ENCODE peak calls at places on chromosomes 1 and 21, in four cellular contexts. N, Z, P and A are unnamed samples. For H3K27me3 and H3K36me3, the result is how much of the 10 kb centered on the place peaks cover.

GRCh38 chr1:65167544-65167943 is 19.5 kb downstream of the AK4 start:
- DNase-seq in P (no peak), N (no peak), Z (no peak), A (no peak)

GRCh38 chr1:153238536-153238935 is 21.0 kb upstream of the LORICRIN start:
- DNase-seq in P (no peak), Z (peak), N (no peak), A (no peak)

GRCh38 chr1:46081206-46081605 is 51.2 kb downstream of the PIK3R3 start:
- DNase-seq in N (no peak), Z (no peak), P (no peak), A (no peak)

GRCh38 chr1:246526380-246526779 is 19.3 kb upstream of the SMYD3 start:
- DNase-seq in P (no peak), Z (no peak), N (no peak), A (no peak)

GRCh38 chr1:202213361-202214088 is 19.9 kb downstream of the LGR6 start:
- DNase-seq in P (peak), N (no peak), Z (no peak), A (peak)

GRCh38 chr1:233859446-233859845 is 45.0 kb upstream of the SLC35F3 start:
- DNase-seq in Z (no peak), P (no peak), N (no peak), A (no peak)

GRCh38 chr1:10514490-10515235 is 39.9 kb downstream of the PEX14 start:
- DNase-seq in Z (peak), P (peak), N (no peak), A (no peak)

GRCh38 chr1:70324683-70325082 is 29.8 kb downstream of the ANKRD13C start:
- DNase-seq in P (no peak), Z (no peak), N (no peak), A (no peak)

GRCh38 chr1:55305735-55306134 is 90.6 kb upstream of the USP24 start:
- DNase-seq in P (no peak), Z (no peak), N (no peak), A (no peak)

GRCh38 chr1:8604041-8604942 is 213.1 kb downstream of the RERE start:
- DNase-seq in N (no peak), P (no peak), Z (no peak), A (no peak)

GRCh38 chr1:35925741-35926140 is 5.2 kb upstream of the AGO3 start:
- DNase-seq in N (no peak), P (no peak), Z (no peak), A (no peak)

GRCh38 chr1:154988053-154988954 is 5.1 kb upstream of the LENEP start:
- DNase-seq in Z (no peak), P (no peak), N (no peak), A (no peak)

GRCh38 chr1:61445269-61445825 is 279.6 kb downstream of the TM2D1 start:
- DNase-seq in N (no peak), P (no peak), Z (no peak), A (no peak)

GRCh38 chr1:219529116-219529515 is 83.8 kb downstream of the ZC3H11B start:
- DNase-seq in Z (no peak), N (no peak), P (no peak), A (no peak)

GRCh38 chr21:33578959-33579542 is 9.4 kb downstream of the DONSON start:
- DNase-seq in N (peak), Z (no peak), P (no peak), A (no peak)

GRCh38 chr21:46109251-46110221 is 11.6 kb downstream of the COL6A2 start:
- DNase-seq in P (peak), Z (no peak), N (no peak), A (no peak)

GRCh38 chr1:27217401-27217800 is 17.0 kb upstream of the WDTC1 start:
- DNase-seq in P (no peak), N (no peak), Z (no peak), A (no peak)
- H3K27me3 ChIP-seq in P (under half), N (under half), Z (under half), A (under half)

GRCh38 chr1:67420835-67421492 is 9.2 kb downstream of the SERBP1 start:
- DNase-seq in Z (no peak), P (no peak), N (no peak), A (no peak)
- H3K36me3 ChIP-seq in Z (half or more), P (half or more), N (half or more), A (under half)

GRCh38 chr21:32193066-32193465 is 85.8 kb downstream of the MIS18A start:
- DNase-seq in P (no peak), N (no peak), Z (no peak), A (no peak)
- H3K27me3 ChIP-seq in P (under half), N (under half), Z (half or more), A (under half)

GRCh38 chr1:17024721-17025120 is 13.0 kb upstream of the ATP13A2 start:
- DNase-seq in P (no peak), Z (no peak), N (no peak), A (no peak)

GRCh38 chr1:17020502-17020901 is 8.8 kb upstream of the ATP13A2 start:
- DNase-seq in N (no peak), Z (no peak), P (no peak), A (no peak)

GRCh38 chr1:17023573-17023972 is 11.8 kb upstream of the ATP13A2 start:
- DNase-seq in Z (no peak), N (no peak), P (no peak), A (no peak)

GRCh38 chr1:17023103-17023502 is 11.4 kb upstream of the ATP13A2 start:
- DNase-seq in Z (no peak), N (no peak), P (no peak), A (no peak)

GRCh38 chr1:17021896-17022295 is 10.2 kb upstream of the ATP13A2 start:
- DNase-seq in P (no peak), N (no peak), Z (no peak), A (no peak)
- H3K36me3 ChIP-seq in P (half or more), N (under half), Z (half or more), A (under half)

DNA sequence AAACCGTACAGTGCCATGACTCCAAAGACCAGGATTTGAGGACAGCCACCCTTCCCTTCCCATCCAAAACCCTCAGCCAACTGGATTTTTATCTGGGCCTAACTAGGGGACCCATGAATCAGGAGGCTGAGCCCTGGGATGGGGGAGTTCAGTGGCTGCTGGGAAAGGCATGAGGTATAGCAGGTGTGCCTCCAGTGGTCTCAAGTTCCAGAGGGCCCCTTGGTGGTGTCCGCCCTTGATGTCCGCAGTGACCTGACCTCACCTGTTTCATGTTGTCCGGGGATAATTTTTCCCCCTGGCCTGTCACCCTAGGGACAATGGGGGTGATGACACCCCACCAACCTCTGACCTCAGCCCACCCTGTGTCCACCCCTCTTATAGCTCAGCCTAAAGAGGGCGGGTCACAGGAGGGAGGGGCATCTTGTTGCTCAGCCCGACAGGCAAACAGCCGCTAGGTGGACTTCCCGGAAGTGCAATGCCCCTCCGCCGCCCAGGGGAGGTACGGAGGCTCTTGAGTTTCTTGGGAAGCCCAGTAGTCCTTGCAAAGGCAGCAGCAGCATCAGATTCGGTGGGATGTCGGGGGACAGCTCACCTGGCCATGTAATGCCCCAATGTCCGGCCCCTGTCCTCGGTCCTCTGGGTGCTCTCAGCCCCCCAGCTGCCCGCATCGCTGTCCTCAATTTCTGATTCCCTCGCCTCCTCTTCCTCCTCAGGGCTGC is 13.8 kb upstream of the IL22RA1 start:
- DNase-seq in N (no peak), Z (no peak), P (no peak), A (no peak)
- H3K27me3 ChIP-seq in N (under half), Z (under half), P (under half), A (under half)

DNA sequence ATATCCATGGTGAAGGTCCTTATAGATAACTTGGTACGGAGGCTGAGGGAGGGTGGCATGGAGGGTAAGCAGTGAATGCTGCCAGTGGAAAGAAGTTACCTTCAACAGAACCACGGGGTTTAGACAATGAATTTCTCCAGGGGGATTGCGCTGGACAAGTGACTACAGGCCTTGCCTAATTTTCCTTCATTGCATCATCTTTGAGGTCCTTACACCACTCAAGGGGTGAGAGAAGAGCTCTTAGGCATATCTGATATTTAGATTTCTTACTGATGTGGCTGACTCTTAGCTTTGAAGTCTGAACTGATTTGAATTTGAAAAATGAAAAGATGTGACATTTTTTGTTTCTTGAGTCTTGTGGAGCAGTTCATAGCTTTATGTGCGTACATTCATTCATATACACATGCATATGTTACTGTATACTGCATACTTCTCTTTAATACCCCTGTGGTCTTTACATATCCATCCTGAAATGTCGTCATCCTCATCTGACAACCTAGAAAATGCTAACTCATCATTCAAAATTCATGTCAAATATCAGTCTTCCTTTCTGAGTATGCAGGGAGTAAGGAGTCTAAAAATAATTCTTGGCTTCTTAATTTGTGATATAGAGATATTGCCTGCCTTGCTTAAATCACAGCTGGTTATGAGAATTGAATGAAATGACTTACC is 63.6 kb downstream of the DNM3 start:
- DNase-seq in N (no peak), Z (no peak), P (no peak), A (no peak)
- H3K36me3 ChIP-seq in N (under half), Z (under half), P (under half), A (under half)

GRCh38 chr1:159120317-159120716 is 43.8 kb upstream of the AIM2 start:
- DNase-seq in P (no peak), N (no peak), Z (no peak), A (no peak)

GRCh38 chr1:159121526-159121925 is 45.0 kb upstream of the AIM2 start:
- DNase-seq in N (no peak), P (no peak), Z (no peak), A (no peak)

GRCh38 chr1:159122005-159122621 is 45.5 kb upstream of the AIM2 start:
- DNase-seq in Z (no peak), N (peak), P (no peak), A (no peak)
- H3K27me3 ChIP-seq in Z (under half), N (under half), P (under half), A (under half)

GRCh38 chr1:112925015-112925414 is 31.0 kb downstream of the SLC16A1 start:
- DNase-seq in P (no peak), Z (no peak), N (peak), A (no peak)
- H3K36me3 ChIP-seq in P (under half), Z (under half), N (under half), A (under half)

GRCh38 chr1:216726435-216726834 is 3.2 kb upstream of the ESRRG start:
- DNase-seq in P (no peak), N (no peak), Z (no peak), A (no peak)
- H3K27me3 ChIP-seq in P (under half), N (under half), Z (under half), A (under half)